ENCODE peak calls at places on chromosomes 13 and 19, in four cellular contexts. T is brain microvascular endothelial cell, Q is fibroblast of lung, N is left lung. B is an unnamed sample. For H3K27me3, the result is how much of the 10 kb centered on the place peaks cover.

GRCh38 chr13:39526499-39526898 is 76.5 kb downstream of the LHFPL6 start:
- DNase-seq in T (no peak), Q (no peak), N (no peak), B (no peak)

GRCh38 chr13:41985788-41986508 is 25.0 kb upstream of the VWA8 start:
- DNase-seq in T (peak), Q (peak), N (no peak), B (no peak)

GRCh38 chr19:36674201-36674600 is 7.6 kb upstream of the ZNF461 start:
- DNase-seq in T (no peak), Q (no peak), N (no peak), B (no peak)

GRCh38 chr13:19184176-19184575 is 2.6 kb upstream of the TUBA3C start:
- DNase-seq in T (no peak), Q (no peak), N (no peak), B (no peak)

GRCh38 chr13:59111711-59112110 is 1052.0 kb downstream of the DIAPH3 start:
- DNase-seq in T (peak), Q (peak), N (no peak), B (no peak)

GRCh38 chr13:100533588-100534041 is 55.0 kb downstream of the GGACT start:
- DNase-seq in T (no peak), Q (no peak), N (no peak), B (no peak)

GRCh38 chr19:20179946-20180345 is 12.9 kb downstream of the ZNF486 start:
- DNase-seq in T (no peak), Q (no peak), N (no peak), B (no peak)

GRCh38 chr19:50728084-50728737 is 5.0 kb downstream of the CLEC11A start:
- DNase-seq in T (peak), Q (peak), N (peak), B (peak)

GRCh38 chr13:99981115-99982020 is at the start of gene ZIC2:
- DNase-seq in T (peak), Q (no peak), N (no peak), B (no peak)

GRCh38 chr13:20492641-20493040 is 33.0 kb downstream of the CRYL1 start:
- DNase-seq in T (peak), Q (peak), N (no peak), B (no peak)

GRCh38 chr19:49946415-49946814 is 14.6 kb downstream of the SIGLEC11 start:
- DNase-seq in T (no peak), Q (no peak), N (no peak), B (no peak)

GRCh38 chr19:347946-348861 is 3.6 kb upstream of the MIER2 start:
- DNase-seq in T (no peak), Q (no peak), N (no peak), B (no peak)

GRCh38 chr13:75458696-75459422 is 23.1 kb downstream of the TBC1D4 start:
- DNase-seq in T (no peak), Q (no peak), N (no peak), B (no peak)

GRCh38 chr13:84032116-84032515 is 149.8 kb upstream of the SLITRK1 start:
- DNase-seq in T (no peak), Q (no peak), N (no peak), B (no peak)

GRCh38 chr19:51002542-51003311 is 1.3 kb upstream of the KLK8 start:
- DNase-seq in T (no peak), Q (no peak), N (no peak), B (no peak)

GRCh38 chr19:33332248-33332647 is 29.9 kb upstream of the CEBPA start:
- DNase-seq in T (no peak), Q (no peak), N (peak), B (no peak)

GRCh38 chr13:39119422-39119821 is 81.2 kb downstream of the NHLRC3 start:
- DNase-seq in T (no peak), Q (no peak), N (no peak), B (no peak)

GRCh38 chr13:43797869-43798268 is 11.1 kb upstream of the ENOX1 start:
- DNase-seq in T (no peak), Q (peak), N (no peak), B (no peak)

GRCh38 chr13:79398915-79399314 is 7.1 kb downstream of the RBM26 start:
- DNase-seq in T (peak), Q (peak), N (no peak), B (no peak)

GRCh38 chr13:39397866-39398265 is 205.1 kb downstream of the LHFPL6 start:
- DNase-seq in T (no peak), Q (peak), N (no peak), B (no peak)

GRCh38 chr13:30465541-30466357 is at the start of gene HMGB1:
- DNase-seq in T (peak), Q (peak), N (peak), B (peak)

GRCh38 chr19:17777840-17778620 is 16.9 kb upstream of the B3GNT3 start:
- DNase-seq in T (peak), Q (no peak), N (peak), B (no peak)

GRCh38 chr13:30796132-30796832 is 60.9 kb downstream of the ALOX5AP start:
- DNase-seq in T (peak), Q (peak), N (no peak), B (no peak)

GRCh38 chr19:54674021-54674617 is 11.3 kb downstream of the LILRB4 start:
- DNase-seq in T (no peak), Q (peak), N (no peak), B (no peak)

GRCh38 chr19:58227964-58228583 is 640 bp upstream of the ZNF544 start:
- DNase-seq in T (peak), Q (no peak), N (no peak), B (no peak)

GRCh38 chr19:48926909-48927308 is 6.6 kb upstream of the DHDH start:
- DNase-seq in T (peak), Q (peak), N (peak), B (no peak)

GRCh38 chr19:45150731-45151725 is 9.8 kb downstream of the NKPD1 start:
- DNase-seq in T (no peak), Q (no peak), N (no peak), B (no peak)

GRCh38 chr19:43767316-43767715 is 12.6 kb upstream of the SMG9 start:
- DNase-seq in T (no peak), Q (no peak), N (no peak), B (no peak)

GRCh38 chr13:41356788-41357187 is 45.7 kb downstream of the NAA16 start:
- DNase-seq in T (no peak), Q (no peak), N (no peak), B (peak)

GRCh38 chr13:20121154-20121515 is 39.7 kb downstream of the GJA3 start:
- DNase-seq in T (no peak), Q (peak), N (no peak), B (no peak)

GRCh38 chr13:22757530-22758120 is 423.2 kb upstream of the SGCG start:
- DNase-seq in T (no peak), Q (peak), N (no peak), B (no peak)

GRCh38 chr13:113349491-113349890 is 14.4 kb downstream of the GRTP1 start:
- DNase-seq in T (no peak), Q (no peak), N (no peak), B (no peak)

GRCh38 chr19:38455031-38455430 is 21.5 kb downstream of the RYR1 start:
- DNase-seq in T (peak), Q (peak), N (no peak), B (no peak)

DNA sequence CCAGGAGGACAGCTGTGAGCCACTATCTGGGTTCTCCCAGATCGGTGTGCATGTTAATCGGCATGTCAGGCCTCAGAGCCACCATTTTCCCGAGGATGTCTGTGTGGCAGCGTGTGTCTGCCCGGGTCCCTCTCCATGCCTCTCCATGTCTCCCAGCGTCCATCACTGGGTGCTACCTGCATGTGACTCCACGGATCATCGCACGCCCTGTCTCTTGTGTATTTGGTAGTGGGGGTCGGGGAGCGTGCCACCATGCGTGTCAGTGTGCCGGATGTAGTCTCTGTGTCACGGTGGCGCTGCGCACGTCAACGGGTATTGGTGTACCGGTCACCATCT is 5.9 kb downstream of the NFIX start:
- DNase-seq in T (no peak), Q (no peak), N (no peak), B (no peak)
- TF ChIP-seq CTCF in T (no peak), Q (no peak), N (no peak), B (no peak)

DNA sequence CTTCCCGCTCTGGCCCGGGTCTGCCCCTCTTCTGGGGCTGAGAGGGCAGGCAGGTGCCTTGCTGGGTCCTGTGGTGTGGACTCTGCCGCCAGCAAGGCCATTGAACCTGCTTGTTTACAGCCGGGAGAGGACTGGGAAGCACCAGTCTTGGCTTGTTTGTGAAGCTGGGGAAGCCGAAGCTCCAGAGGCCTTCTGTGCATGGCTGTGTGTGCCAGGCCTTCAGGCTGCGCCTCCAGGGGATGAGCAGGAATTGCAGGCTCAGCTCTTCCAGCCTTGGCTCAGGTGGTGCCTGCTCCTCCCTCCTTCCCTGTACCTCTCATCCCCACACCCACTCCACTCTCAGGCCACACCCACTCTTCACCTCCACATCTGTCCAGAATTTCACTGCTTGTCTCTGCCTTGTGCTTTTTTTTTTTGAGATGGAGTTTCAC is 17.5 kb downstream of the NDUFB7 start:
- DNase-seq in T (no peak), Q (no peak), N (no peak), B (no peak)
- H3K27ac ChIP-seq in T (no peak), Q (no peak), N (no peak), B (no peak)

GRCh38 chr19:47112664-47113445 is 721 bp downstream of the ZC3H4 start:
- DNase-seq in T (peak), Q (peak), N (peak), B (peak)
- H3K27me3 ChIP-seq in T (under half), Q (under half), N (under half), B (under half)

GRCh38 chr13:37769545-37769944 is 100.0 kb downstream of the TRPC4 start:
- DNase-seq in T (no peak), Q (no peak), N (no peak), B (no peak)

DNA sequence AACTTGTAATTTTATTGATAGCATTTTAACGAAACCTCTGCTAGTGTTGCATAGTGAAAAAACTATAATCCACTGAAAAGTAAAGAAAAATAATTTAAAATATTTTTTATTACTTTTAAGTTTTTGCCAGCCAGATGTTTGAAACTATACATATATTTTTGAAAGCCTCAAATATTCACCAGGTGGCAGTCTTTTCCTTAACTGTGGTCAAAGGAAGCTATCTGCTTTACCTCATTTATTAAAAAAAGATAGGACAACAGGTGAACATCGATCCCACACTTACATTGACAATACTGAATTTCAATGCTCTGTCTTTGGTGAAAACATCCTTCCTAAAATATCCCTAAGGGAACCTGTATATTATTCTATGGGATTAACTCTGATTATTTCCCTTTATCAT is 100.5 kb downstream of the TRPC4 start:
- DNase-seq in T (no peak), Q (no peak), N (no peak), B (no peak)
- TF ChIP-seq CTCF in T (peak), Q (no peak), N (no peak), B (no peak)

GRCh38 chr13:36549126-36549702 is 116.9 kb downstream of the CCNA1 start:
- DNase-seq in T (no peak), Q (no peak), N (no peak), B (no peak)
- H3K27ac ChIP-seq in T (no peak), Q (no peak), N (no peak), B (no peak)

DNA sequence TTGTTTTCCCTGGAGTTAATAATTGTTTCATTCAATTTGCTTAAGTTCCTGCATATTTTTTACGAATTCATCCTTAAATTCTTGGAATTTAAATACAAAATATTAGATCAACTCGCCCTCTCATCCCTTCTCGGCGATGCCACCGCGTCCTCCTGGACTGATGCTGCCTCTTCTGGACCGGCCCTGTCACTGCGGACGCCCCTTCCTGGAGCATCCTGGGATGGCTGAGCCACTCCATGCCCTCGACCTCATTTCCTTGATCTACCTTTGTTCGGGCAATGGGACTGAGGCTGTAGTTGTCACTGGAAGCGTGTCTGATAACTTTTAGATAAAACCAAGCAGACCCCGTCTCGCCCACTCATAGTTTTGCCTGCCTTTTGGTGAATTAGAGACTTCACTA is 283.6 kb downstream of the TEX29 start:
- DNase-seq in T (no peak), Q (no peak), N (no peak), B (no peak)
- H3K27me3 ChIP-seq in T (under half), Q (under half), N (under half), B (under half)

DNA sequence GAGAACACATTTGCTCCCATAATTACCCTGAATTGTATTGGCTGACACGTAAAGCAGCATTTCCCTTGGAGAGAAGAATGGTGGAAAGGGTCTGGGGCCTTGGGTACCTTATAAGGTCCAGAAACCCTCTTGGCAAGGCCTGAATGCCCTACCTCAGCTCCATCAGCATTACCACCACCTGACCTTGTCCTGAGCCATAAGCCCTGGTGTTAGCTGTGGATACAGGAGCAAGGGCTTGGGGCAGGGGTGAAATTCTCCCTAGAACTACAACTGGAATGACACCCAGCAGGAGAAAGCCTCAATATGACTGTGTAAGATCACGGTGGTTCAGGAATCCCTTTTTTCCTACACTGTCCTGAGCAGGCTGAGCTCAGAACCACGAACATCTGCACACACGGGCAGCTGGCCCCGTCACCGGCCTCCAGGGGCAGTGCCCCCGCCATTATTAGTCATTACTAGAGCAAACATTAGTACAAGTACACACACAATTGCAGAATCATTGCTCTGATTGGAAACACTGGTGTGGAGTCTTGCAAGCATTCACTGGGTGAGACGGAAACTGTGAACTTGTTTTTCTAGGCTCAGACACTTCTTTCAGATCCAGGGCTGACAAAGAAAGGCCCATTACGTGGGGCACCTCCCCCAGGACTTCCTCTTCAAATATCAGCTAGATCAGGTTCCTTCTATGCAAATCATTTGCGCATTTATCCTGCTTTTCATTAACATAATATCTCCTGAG is 26.7 kb upstream of the MTIF3 start:
- DNase-seq in T (peak), Q (peak), N (no peak), B (peak)
- TF ChIP-seq CTCF in T (peak), Q (no peak), N (no peak), B (no peak)

B was measured in CD4-positive, alpha-beta T cell.